ENCODE peak calls at places on chromosome 13, in four cellular contexts. R is PC-3, J is MM.1S, G is GM23338. U is an unnamed sample. For H3K9me2, the result is how much of the 10 kb centered on the place peaks cover.

GRCh38 chr13:42532561-42533335 is 41.2 kb upstream of the TNFSF11 start:
- DNase-seq in G (no peak), J (no peak), R (peak), U (peak)

GRCh38 chr13:71460179-71460578 is 406.8 kb downstream of the DACH1 start:
- DNase-seq in G (no peak), J (no peak), R (no peak), U (no peak)

GRCh38 chr13:36819811-36820140 is 754 bp downstream of the RFXAP start:
- DNase-seq in J (no peak), R (peak), G (peak), U (no peak)

GRCh38 chr13:59823495-59823894 is 340.2 kb downstream of the DIAPH3 start:
- DNase-seq in R (peak), G (no peak), J (no peak), U (no peak)

GRCh38 chr13:80157261-80157942 is 183.5 kb downstream of the SPRY2 start:
- DNase-seq in R (no peak), J (no peak), G (no peak), U (no peak)

GRCh38 chr13:46490129-46490528 is 62.8 kb upstream of the LRCH1 start:
- DNase-seq in R (no peak), G (no peak), J (no peak), U (no peak)

GRCh38 chr13:30907167-30907761 is 1.2 kb downstream of the MEDAG start:
- DNase-seq in R (no peak), G (no peak), J (no peak), U (no peak)

GRCh38 chr13:112066624-112067004 is 335 bp upstream of the SOX1 start:
- DNase-seq in J (no peak), G (peak), R (no peak), U (no peak)

GRCh38 chr13:39450176-39450575 is 152.8 kb downstream of the LHFPL6 start:
- DNase-seq in G (no peak), J (no peak), R (no peak), U (no peak)

DNA sequence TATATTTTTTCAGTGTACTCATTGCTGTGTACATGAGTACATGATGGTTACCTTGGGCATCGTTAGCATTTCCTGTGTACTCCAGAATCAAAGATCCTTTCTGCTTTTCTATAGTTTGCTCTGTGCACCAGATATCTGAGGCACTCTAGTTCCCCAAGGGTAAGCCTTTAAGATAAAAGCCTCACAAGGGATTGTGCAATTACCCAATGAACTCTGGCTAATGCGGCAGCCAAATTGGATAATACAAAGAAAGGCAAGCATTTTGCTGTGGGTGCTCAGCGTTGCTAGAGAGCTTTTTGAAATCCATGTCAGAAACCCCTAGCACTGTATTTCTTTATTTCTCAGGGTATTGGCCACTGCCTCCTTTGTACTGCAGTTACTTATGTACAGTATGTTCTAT is 2.9 kb downstream of the CYSLTR2 start:
- DNase-seq in J (no peak), R (no peak), G (no peak), U (no peak)
- H3K4me2 ChIP-seq in J (no peak), R (no peak), G (no peak), U (no peak)

DNA sequence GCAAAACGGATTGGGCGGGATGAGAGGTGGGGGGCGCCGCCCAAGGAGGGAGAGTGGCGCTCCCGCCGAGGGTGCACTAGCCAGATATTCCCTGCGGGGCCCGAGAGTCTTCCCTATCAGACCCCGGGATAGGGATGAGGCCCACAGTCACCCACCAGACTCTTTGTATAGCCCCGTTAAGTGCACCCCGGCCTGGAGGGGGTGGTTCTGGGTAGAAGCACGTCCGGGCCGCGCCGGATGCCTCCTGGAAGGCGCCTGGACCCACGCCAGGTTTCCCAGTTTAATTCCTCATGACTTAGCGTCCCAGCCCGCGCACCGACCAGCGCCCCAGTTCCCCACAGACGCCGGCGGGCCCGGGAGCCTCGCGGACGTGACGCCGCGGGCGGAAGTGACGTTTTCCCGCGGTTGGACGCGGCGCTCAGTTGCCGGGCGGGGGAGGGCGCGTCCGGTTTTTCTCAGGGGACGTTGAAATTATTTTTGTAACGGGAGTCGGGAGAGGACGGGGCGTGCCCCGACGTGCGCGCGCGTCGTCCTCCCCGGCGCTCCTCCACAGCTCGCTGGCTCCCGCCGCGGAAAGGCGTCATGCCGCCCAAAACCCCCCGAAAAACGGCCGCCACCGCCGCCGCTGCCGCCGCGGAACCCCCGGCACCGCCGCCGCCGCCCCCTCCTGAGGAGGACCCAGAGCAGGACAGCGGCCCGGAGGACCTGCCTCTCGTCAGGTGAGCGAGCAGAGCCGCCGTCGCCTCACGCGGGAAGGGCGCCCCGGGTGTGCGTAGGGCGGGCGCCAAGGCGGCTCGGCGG is at the start of gene RB1:
- DNase-seq in R (peak), J (peak), G (peak), U (peak)
- TF ChIP-seq CTCF in R (no peak), J (no peak), G (no peak), U (no peak)

GRCh38 chr13:97810152-97810551 is 143.3 kb upstream of the IPO5 start:
- DNase-seq in G (peak), J (no peak), R (peak), U (no peak)

GRCh38 chr13:97809576-97809975 is 143.9 kb upstream of the IPO5 start:
- DNase-seq in G (no peak), J (no peak), R (peak), U (no peak)
- H3K9me2 ChIP-seq in G (under half), J (under half), R (under half), U (under half)

GRCh38 chr13:41296879-41297646 is 14.0 kb upstream of the NAA16 start:
- DNase-seq in J (no peak), R (peak), G (no peak), U (no peak)

GRCh38 chr13:41294914-41295313 is 16.2 kb upstream of the NAA16 start:
- DNase-seq in G (no peak), J (no peak), R (no peak), U (no peak)

GRCh38 chr13:41302743-41303142 is 8.3 kb upstream of the NAA16 start:
- DNase-seq in R (no peak), J (no peak), G (no peak), U (no peak)

GRCh38 chr13:41295973-41296372 is 15.1 kb upstream of the NAA16 start:
- DNase-seq in R (no peak), J (no peak), G (no peak), U (no peak)

DNA sequence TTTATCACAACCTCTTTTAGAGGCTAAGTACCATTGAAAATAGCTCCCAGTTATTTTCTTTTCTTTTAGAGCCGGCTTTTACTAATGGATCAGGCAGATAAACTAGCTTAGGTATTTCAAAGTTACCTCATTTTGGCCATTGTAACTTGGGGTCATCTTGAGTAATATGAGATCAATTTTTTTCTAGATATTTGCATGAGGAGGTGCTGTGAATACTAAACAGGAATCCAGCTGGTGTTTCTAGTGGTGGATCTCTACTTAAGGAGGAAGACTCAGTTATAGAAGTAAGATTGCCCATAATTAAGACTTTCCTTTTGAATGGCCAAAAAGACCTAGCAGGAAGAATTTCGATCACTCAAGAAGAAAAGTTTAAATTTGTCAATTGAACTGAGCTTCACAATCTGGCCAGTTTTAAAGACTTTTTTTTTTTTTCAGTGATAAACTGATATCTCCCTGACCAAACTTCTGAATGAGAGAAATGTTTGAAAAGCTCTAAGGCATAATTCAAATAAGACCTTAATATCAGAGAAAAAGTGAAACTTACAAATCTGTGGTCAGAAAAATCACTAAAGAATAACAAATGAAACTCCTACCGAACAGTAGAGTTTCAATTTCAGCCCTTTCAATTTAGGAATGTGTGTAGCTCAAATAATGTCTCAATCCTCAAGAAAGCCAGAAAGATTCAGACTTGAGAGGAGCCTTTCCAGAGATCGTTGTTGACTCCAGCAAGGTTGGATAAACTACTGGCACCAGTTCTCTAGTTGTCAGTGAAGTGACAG is 11.6 kb upstream of the NAA16 start:
- DNase-seq in G (no peak), J (peak), R (no peak), U (no peak)
- H3K4me2 ChIP-seq in G (no peak), J (no peak), R (no peak), U (no peak)

GRCh38 chr13:22757530-22758120 is 423.2 kb upstream of the SGCG start:
- DNase-seq in R (peak), G (peak), J (no peak), U (no peak)
- TF ChIP-seq CTCF in R (peak), G (peak), J (peak), U (peak)

GRCh38 chr13:109389456-109389855 is 396.9 kb downstream of the IRS2 start:
- DNase-seq in R (no peak), J (no peak), G (no peak), U (no peak)

GRCh38 chr13:109393045-109393444 is 393.3 kb downstream of the IRS2 start:
- DNase-seq in R (no peak), J (no peak), G (no peak), U (no peak)

GRCh38 chr13:109387438-109387837 is 398.9 kb downstream of the IRS2 start:
- DNase-seq in J (no peak), R (no peak), G (no peak), U (no peak)

GRCh38 chr13:109390391-109390790 is 396.0 kb downstream of the IRS2 start:
- DNase-seq in J (no peak), G (no peak), R (no peak), U (no peak)

DNA sequence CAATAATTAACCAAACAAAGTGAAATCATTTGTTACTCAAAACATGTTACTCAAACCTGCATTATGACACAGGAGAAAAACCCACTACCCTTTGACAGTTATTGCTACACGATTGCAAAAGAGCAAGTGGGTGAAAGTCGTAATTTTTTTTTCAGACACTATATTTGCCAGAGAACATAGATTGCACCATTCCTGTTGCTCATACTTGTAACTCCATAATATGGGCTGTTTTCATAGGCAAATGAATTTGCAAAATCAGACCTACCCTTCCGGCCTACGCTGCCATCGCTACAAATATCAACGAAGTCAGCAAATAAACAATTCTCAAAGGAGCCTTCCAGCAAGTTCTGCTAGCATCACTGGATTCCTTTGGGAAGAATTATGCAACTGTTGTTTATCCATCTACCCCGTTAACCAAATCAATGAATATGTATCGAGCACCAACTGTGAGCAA is 396.5 kb downstream of the IRS2 start:
- DNase-seq in G (no peak), J (no peak), R (no peak), U (no peak)
- H3K9me2 ChIP-seq in G (under half), J (under half), R (under half), U (under half)

GRCh38 chr13:33676045-33676699 is 141.8 kb upstream of the RFC3 start:
- DNase-seq in J (no peak), G (no peak), R (peak), U (no peak)
- H3K4me2 ChIP-seq in J (no peak), G (no peak), R (peak), U (peak)

DNA sequence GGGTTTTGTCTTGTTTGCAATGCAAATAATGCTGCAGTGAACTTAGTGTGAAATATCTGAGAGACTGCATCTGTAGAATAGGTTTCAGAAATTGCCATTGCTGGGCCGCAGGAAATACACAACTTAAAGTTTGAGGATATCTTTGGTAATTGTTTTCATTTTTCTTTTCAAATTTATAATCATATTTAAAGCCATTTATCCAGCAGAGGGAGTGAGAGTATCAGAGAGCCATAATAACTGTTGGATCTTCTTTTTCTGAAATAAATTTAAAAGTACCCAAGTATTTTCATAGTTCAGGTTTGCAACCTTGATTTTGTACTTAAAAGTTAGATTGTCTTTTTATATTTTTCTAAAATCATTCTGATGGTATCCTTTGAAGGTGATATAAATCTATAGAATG is 99.4 kb downstream of the ZMYM2 start:
- DNase-seq in G (no peak), J (no peak), R (peak), U (no peak)
- TF ChIP-seq CTCF in G (no peak), J (no peak), R (peak), U (peak)

GRCh38 chr13:52455677-52456041 is 381 bp downstream of the CKAP2 start:
- DNase-seq in R (peak), G (peak), J (peak), U (peak)

GRCh38 chr13:52452470-52452869 is 2.0 kb upstream of the VPS36 start:
- DNase-seq in G (no peak), R (no peak), J (no peak), U (no peak)

GRCh38 chr13:52450793-52451116 is 321 bp upstream of the VPS36 start:
- DNase-seq in G (no peak), J (no peak), R (no peak), U (no peak)

GRCh38 chr13:52454825-52455676 is at the start of gene CKAP2:
- DNase-seq in R (peak), G (peak), J (peak), U (peak)

GRCh38 chr13:52454459-52454824 is 836 bp upstream of the CKAP2 start:
- DNase-seq in G (peak), R (peak), J (peak), U (peak)
- H3K9me2 ChIP-seq in G (under half), R (under half), J (under half), U (under half)

DNA sequence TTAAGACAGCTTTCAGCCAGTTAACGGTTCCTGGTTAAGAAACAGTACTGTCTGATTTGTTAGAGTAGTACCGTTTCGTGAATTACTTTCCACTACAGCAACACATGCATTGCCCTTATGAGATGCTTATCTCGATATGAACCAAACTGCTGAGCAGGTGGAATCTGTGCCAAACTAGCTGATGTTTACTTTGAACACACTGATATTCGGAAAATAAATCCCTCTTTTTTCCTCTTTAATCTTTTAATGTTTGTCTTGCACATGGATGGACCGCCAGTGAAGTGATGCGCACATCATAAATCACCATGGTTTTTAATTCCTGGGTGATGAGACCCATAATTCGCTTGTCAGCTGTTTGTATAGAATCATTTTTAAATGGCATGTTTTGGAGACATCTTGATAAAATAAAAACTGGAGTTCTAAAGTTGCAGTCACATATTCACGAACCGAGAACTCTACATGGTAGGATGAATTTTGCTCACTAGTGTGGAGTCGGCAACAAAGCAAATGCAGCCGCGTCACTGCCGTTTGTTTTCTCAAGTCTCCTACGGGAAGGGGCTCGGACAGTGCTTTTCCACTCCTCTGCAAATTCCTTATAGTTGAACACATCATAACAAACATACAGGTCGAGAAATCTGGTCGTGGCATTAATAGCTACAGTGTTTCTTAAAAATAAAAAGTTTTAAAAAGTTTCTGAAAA is 1.1 kb downstream of the GJA3 start:
- DNase-seq in R (peak), J (no peak), G (no peak), U (no peak)
- H3K4me2 ChIP-seq in R (peak), J (peak), G (peak), U (peak)

U was measured in OCI-LY7.